ENCODE peak calls at places on chromosomes 16 and 17, in four cellular contexts. F is gastrocnemius medialis, U is IMR-90, I is progenitor cell of endocrine pancreas. L is an unnamed sample.
A peak's percentile ranks its signal among the peaks of the same experiment; 100 is the strongest.

GRCh38 chr16:61030616-61031015 is 1005.6 kb downstream of the CDH8 start:
- DNase-seq in F (no peak), U (no peak), I (no peak), L (no peak)

GRCh38 chr17:61458000-61458399 is 5.8 kb downstream of the TBX4 start:
- DNase-seq in F (no peak), U (no peak), I (no peak), L (peak; percentile 21)

GRCh38 chr17:37067555-37068111 is 118.9 kb downstream of the AATF start:
- DNase-seq in F (peak; percentile 83), U (peak; percentile 83), I (no peak), L (no peak)

GRCh38 chr16:57992084-57992483 is 8.4 kb downstream of the ZNF319 start:
- DNase-seq in F (peak; percentile 3), U (no peak), I (no peak), L (no peak)

GRCh38 chr16:79679334-79679733 is 78.8 kb upstream of the MAF start:
- DNase-seq in F (no peak), U (no peak), I (no peak), L (no peak)

GRCh38 chr16:79217375-79218011 is 383.0 kb downstream of the MAF start:
- DNase-seq in F (no peak), U (no peak), I (no peak), L (no peak)

GRCh38 chr17:17787568-17787967 is 49.2 kb downstream of the SREBF1 start:
- DNase-seq in F (no peak), U (no peak), I (no peak), L (no peak)

GRCh38 chr17:10316986-10317834 is 55.6 kb downstream of the MYH13 start:
- DNase-seq in F (no peak), U (peak; percentile 41), I (peak; percentile 33), L (no peak)

GRCh38 chr16:86308514-86308913 is 201.8 kb upstream of the FOXF1 start:
- DNase-seq in F (no peak), U (no peak), I (no peak), L (no peak)

GRCh38 chr16:4402439-4403132 is 13.8 kb downstream of the CORO7 start:
- DNase-seq in F (peak; percentile 71), U (peak; percentile 62), I (peak; percentile 86), L (peak; percentile 95)

GRCh38 chr17:10197721-10198508 is 491 bp downstream of the GAS7 start:
- DNase-seq in F (no peak), U (no peak), I (peak; percentile 47), L (no peak)

GRCh38 chr16:77387810-77388209 is 47.0 kb downstream of the ADAMTS18 start:
- DNase-seq in F (no peak), U (no peak), I (no peak), L (no peak)

GRCh38 chr16:53048139-53048915 is 4.4 kb downstream of the CHD9NB start:
- DNase-seq in F (no peak), U (no peak), I (no peak), L (no peak)

GRCh38 chr17:17171991-17172939 is 33.9 kb downstream of the PLD6 start:
- DNase-seq in F (no peak), U (no peak), I (no peak), L (no peak)

GRCh38 chr17:18319604-18320256 is 4.6 kb downstream of the SMCR8 start:
- DNase-seq in F (no peak), U (peak; percentile 68), I (no peak), L (no peak)

GRCh38 chr17:73474370-73474988 is 162.7 kb upstream of the CDC42EP4 start:
- DNase-seq in F (peak; percentile 12), U (peak; percentile 39), I (no peak), L (no peak)

GRCh38 chr16:86225905-86226371 is 284.4 kb upstream of the FOXF1 start:
- DNase-seq in F (no peak), U (peak; percentile 49), I (no peak), L (no peak)

GRCh38 chr16:28824548-28824973 is 1.8 kb downstream of the ATXN2L start:
- DNase-seq in F (no peak), U (no peak), I (no peak), L (no peak)

GRCh38 chr16:28823291-28823718 is 506 bp downstream of the ATXN2L start:
- DNase-seq in F (no peak), U (no peak), I (peak; percentile 20), L (no peak)

GRCh38 chr16:28823719-28824547 is 1.1 kb downstream of the ATXN2L start:
- DNase-seq in F (peak; percentile 98), U (peak; percentile 98), I (peak; percentile 95), L (peak; percentile 98)

GRCh38 chr16:28822520-28823290 is at the start of gene ATXN2L:
- DNase-seq in F (peak; percentile 92), U (peak; percentile 96), I (peak; percentile 81), L (peak; percentile 98)

DNA sequence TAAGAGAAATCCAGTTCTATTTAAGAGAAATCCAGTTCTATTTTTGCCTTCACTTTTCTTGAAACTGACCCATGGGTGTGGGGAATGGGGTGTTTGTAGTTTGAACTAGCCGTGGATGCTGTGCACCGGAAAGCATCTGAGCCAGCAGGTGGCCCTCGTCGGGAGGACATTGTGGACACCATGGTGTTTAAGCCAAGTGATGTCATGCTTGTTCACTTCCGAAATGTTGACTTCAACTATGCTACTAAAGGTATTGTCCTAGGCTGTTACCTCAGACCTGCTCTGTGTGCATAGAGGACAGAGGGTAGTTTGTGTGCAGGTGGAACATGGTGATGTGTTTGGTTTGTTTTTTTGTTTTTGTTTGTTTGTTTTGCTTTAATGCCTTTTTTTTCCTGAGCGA is 3.3 kb downstream of the ATXN2L start:
- DNase-seq in F (no peak), U (peak; percentile 34), I (no peak), L (no peak)
- TF ChIP-seq CTCF in F (no peak), U (peak; percentile 15), I (no peak), L (no peak)

DNA sequence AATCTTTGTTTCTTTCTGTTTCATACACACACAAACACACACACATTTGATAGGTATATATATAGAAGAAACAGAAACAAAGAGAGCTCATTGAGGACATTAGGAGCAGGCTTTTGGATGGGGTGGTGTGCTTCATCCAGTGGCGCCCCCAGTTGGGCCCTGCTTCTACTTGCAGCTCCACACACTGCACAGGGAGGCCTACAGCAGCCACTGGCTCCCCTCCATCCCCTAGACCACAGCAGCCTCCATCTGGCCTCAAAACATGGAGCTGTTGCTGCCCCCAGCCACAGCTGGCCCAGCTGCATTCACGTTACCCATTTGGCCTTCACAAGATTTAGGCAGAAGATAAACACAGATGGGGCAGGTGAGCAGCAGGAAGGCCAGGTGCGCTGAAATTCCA is 33.1 kb upstream of the NF1 start:
- DNase-seq in F (no peak), U (no peak), I (no peak), L (peak; percentile 44)
- TF ChIP-seq CTCF in F (no peak), U (no peak), I (peak; percentile 11), L (no peak)

DNA sequence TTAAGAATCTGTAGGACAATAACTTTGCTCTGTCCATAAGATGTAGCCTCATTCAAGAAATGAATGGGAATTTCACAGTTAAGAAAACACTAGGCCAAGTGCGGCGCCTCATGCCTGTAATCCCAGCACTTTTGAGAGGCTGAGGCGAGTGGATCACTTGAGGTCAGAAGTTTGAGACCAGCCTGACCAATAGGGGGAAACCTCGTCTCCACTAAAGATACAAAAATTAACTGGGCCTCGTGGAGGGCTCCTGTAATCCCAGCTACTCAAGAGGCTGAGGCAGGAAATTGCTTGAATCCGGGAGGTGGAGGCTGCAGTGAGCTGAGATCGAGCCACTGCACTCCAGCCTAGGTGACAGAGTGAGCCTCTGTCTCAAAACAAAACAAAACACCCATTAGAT is 19.9 kb upstream of the RSL1D1 start:
- DNase-seq in F (no peak), U (peak; percentile 30), I (no peak), L (no peak)
- TF ChIP-seq CTCF in F (no peak), U (peak; percentile 7), I (peak; percentile 13), L (peak; percentile 30)

GRCh38 chr17:43940630-43941029 is 1.6 kb downstream of the PPY start:
- DNase-seq in F (no peak), U (peak; percentile 35), I (peak; percentile 43), L (no peak)
- TF ChIP-seq CTCF in F (no peak), U (peak; percentile 63), I (peak; percentile 68), L (peak; percentile 61)